ENCODE peak calls at places on chromosomes 12 and 14, in four cellular contexts. K, U, P and L are unnamed samples.

GRCh38 chr14:35814371-35815005 is 5.4 kb upstream of the RALGAPA1 start:
- DNase-seq in U (no peak), P (no peak), K (no peak), L (no peak)

GRCh38 chr12:131606218-131606899 is 104.5 kb upstream of the SFSWAP start:
- DNase-seq in U (no peak), P (no peak), K (no peak), L (no peak)

GRCh38 chr12:11016937-11017336 is 5.5 kb downstream of the TAS2R19 start:
- DNase-seq in K (no peak), P (no peak), U (no peak), L (no peak)

GRCh38 chr12:19771858-19772257 is 332.6 kb downstream of the AEBP2 start:
- DNase-seq in K (no peak), P (no peak), U (peak), L (peak)

GRCh38 chr14:54083549-54084239 is 127.1 kb upstream of the BMP4 start:
- DNase-seq in U (no peak), K (no peak), P (no peak), L (no peak)

GRCh38 chr12:24152270-24152669 is 202.8 kb upstream of the SOX5 start:
- DNase-seq in K (no peak), P (no peak), U (no peak), L (no peak)

GRCh38 chr12:127277882-127278281 is 989.1 kb upstream of the TMEM132C start:
- DNase-seq in P (no peak), U (no peak), K (no peak), L (no peak)

GRCh38 chr12:71469235-71469873 is 29.8 kb downstream of the LGR5 start:
- DNase-seq in P (peak), U (no peak), K (no peak), L (no peak)

DNA sequence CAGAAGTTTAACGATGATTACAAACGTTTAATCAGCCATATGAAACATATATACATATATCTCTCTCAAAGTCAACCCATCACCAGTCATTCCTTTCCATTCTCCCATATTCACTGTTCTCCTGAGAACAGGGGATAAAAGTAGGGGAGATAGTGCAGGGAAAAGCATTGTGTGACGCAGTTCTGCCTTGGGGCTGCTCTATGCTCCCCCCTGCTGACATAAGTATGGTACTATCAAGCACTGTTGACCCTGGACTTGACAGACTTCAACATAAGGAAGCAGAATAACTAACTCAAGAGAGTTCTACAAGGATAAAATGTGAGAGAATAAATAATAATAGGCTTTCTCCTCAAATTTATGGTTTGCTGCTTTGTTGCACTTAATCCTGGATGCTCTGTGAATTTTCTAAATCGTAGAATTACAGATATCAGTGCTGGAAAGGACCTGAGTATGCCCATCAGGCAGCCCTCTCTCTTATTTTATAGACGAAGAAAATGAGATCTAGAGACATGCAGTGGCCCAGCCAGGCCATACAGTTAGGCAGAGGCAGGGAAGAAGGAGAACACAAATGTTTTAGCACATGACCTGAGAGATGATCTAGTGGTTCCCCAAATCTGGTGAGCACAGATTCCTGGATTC is 87.2 kb downstream of the SCN8A start:
- DNase-seq in K (no peak), U (peak), P (no peak), L (no peak)
- TF ChIP-seq CTCF in K (no peak), U (peak), P (peak), L (peak)

DNA sequence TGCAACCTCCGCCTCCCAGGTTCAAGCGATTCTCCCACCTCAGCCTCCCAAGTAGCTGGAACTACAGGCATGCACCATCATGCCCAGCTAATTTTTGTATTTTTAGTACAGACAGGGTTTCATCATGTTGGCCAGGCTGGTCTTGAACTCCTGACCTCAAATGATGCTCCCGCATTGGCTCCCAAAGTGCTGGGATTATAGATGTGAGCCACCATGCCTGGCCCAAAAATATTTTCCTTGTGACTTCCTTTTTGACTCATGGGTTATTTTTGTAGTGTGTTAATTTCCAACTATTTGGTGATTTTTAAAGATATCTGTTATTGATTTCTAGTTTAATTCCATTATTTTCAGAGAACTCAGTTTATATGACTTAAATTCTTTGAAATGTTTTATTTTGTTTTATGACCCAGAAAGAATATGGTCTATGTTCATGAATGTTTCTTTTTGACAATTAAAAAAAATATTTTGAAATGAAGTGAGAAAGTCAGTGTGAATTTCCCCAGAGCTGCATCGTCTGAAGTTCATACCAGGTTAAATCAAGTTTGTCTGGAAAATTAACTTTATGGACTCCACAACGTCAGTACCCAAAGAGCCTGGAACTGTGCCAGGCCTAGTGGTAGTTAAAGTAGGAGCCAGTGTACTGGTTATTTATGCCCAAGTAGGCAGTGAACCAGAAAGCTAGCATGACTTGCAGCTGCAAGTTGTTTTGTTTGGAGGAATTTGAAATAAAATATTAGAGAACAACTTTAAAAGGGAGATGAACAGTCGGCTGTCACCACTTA is 2.8 kb upstream of the CDKL1 start:
- DNase-seq in U (no peak), K (no peak), P (no peak), L (no peak)
- TF ChIP-seq CTCF in U (no peak), K (no peak), P (no peak), L (no peak)

GRCh38 chr14:48890333-48890732 is 695.8 kb downstream of the RPS29 start:
- DNase-seq in K (no peak), U (no peak), P (no peak), L (no peak)
- TF ChIP-seq CTCF in K (no peak), U (no peak), P (no peak), L (no peak)

GRCh38 chr14:43697003-43697402 is 810.1 kb downstream of the FSCB start:
- DNase-seq in P (no peak), U (no peak), K (no peak), L (no peak)
- TF ChIP-seq CTCF in P (no peak), U (no peak), K (no peak), L (no peak)

DNA sequence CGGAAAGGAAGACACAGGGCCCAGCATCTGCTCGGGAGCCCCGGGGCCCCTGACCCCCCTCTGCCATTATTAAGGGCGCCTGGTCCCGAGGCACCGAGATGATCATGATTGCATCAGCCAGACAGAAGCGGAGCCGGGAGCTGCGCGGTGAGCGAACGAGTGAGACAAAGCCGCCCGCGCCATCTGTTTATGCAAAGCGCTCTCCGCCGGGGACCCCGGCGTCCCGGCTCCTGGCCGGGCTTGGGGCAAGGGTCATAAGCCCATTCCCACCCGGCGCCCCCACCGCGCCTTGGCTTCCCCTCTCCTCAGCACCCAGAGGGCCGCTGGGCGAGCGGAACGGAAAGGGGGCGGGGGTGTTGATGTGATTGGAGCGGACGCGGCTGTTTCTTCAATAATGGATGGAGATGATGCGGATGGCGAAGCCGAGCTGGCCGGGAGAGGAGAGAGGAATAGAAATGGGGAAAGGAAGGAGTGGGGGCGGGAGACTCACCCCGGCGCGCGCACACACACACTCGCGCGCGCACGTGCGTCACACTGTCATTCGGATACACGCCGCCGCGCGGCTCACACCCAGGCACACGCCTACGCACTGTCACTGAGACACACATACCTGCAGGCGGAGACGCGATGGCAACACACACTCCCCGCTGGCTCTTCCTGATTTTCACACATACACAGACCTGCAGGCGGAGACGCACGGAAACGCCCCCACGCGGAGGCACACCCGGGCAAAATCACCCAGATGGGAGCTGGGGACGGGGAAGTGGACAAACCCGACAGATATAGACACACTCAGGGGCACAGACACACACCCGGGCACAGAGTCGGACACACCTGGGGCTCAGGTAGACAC is 10.7 kb downstream of the STAC3 start:
- DNase-seq in P (peak), K (no peak), U (no peak), L (no peak)
- TF ChIP-seq CTCF in P (no peak), K (no peak), U (no peak), L (peak)

DNA sequence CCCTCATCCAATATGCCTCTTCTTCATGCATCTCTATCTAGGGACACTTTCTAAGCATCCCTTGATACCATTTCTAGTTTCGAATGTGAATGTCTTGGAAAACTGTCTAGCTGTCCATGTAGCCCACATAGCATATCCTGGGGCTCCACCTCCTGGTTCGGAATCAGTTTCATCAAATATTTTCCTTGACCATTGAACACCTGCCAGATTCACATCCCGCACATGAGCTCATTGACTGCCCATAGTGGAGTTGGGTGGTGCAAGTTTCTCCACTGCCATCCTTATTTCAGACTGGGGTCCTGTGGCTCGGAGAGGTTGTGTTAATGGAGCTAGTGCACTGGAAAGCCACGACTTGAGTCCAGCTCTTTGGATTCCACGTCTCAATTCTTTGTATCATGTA is 58.6 kb upstream of the TMEM263 start:
- DNase-seq in U (no peak), P (no peak), K (no peak), L (no peak)
- TF ChIP-seq CTCF in U (no peak), P (no peak), K (no peak), L (no peak)